ENCODE peak calls at places on chromosomes 2 and 18, in seven cellular contexts. One of them, this sample, is unnamed.

GRCh38 chr2:162623888-162624287 is 214.7 kb downstream of the KCNH7 start:
- DNase-seq in vagina: no peak
- DNase-seq in Panc1: no peak
- DNase-seq in HCT116: no peak
- DNase-seq in spleen: no peak
- DNase-seq in sigmoid colon: no peak
- DNase-seq in endothelial cell of umbilical vein: no peak
- DNase-seq in this sample: no peak

GRCh38 chr2:6495466-6495865 is 370.2 kb downstream of the CMPK2 start:
- DNase-seq in HCT116: no peak
- DNase-seq in sigmoid colon: no peak
- DNase-seq in vagina: no peak
- DNase-seq in spleen: no peak
- DNase-seq in Panc1: no peak
- DNase-seq in endothelial cell of umbilical vein: no peak
- DNase-seq in this sample: no peak

GRCh38 chr2:48934807-48935206 is 179.3 kb upstream of the LHCGR start:
- DNase-seq in HCT116: no peak
- DNase-seq in spleen: no peak
- DNase-seq in endothelial cell of umbilical vein: no peak
- DNase-seq in Panc1: no peak
- DNase-seq in vagina: no peak
- DNase-seq in sigmoid colon: no peak
- DNase-seq in this sample: no peak

GRCh38 chr18:56563568-56563967 is 74.8 kb downstream of the TXNL1 start:
- DNase-seq in sigmoid colon: no peak
- DNase-seq in endothelial cell of umbilical vein: no peak
- DNase-seq in spleen: no peak
- DNase-seq in HCT116: peak; percentile 10
- DNase-seq in Panc1: no peak
- DNase-seq in vagina: no peak
- DNase-seq in this sample: no peak

GRCh38 chr2:53347219-53347618 is 420.4 kb upstream of the CHAC2 start:
- DNase-seq in endothelial cell of umbilical vein: no peak
- DNase-seq in HCT116: no peak
- DNase-seq in vagina: no peak
- DNase-seq in Panc1: no peak
- DNase-seq in sigmoid colon: no peak
- DNase-seq in spleen: no peak
- DNase-seq in this sample: no peak

GRCh38 chr2:222842517-222843174 is 18.2 kb upstream of the ACSL3 start:
- DNase-seq in sigmoid colon: no peak
- DNase-seq in vagina: no peak
- DNase-seq in endothelial cell of umbilical vein: peak; percentile 84
- DNase-seq in Panc1: no peak
- DNase-seq in HCT116: no peak
- DNase-seq in spleen: no peak
- DNase-seq in this sample: no peak

GRCh38 chr2:191230174-191230573 is 15.0 kb upstream of the MYO1B start:
- DNase-seq in Panc1: no peak
- DNase-seq in HCT116: no peak
- DNase-seq in endothelial cell of umbilical vein: no peak
- DNase-seq in spleen: no peak
- DNase-seq in vagina: no peak
- DNase-seq in sigmoid colon: no peak
- DNase-seq in this sample: no peak

GRCh38 chr2:228369400-228370031 is 188.0 kb upstream of the SPHKAP start:
- DNase-seq in endothelial cell of umbilical vein: no peak
- DNase-seq in HCT116: no peak
- DNase-seq in vagina: no peak
- DNase-seq in spleen: no peak
- DNase-seq in sigmoid colon: no peak
- DNase-seq in Panc1: no peak
- DNase-seq in this sample: no peak

GRCh38 chr18:55779461-55779710 is 191.4 kb upstream of the TCF4 start:
- DNase-seq in spleen: peak; percentile 72
- DNase-seq in Panc1: no peak
- DNase-seq in sigmoid colon: no peak
- DNase-seq in vagina: no peak
- DNase-seq in HCT116: no peak
- DNase-seq in endothelial cell of umbilical vein: no peak
- DNase-seq in this sample: no peak

GRCh38 chr2:95294579-95295250 is 2.4 kb upstream of the KCNIP3 start:
- DNase-seq in vagina: no peak
- DNase-seq in HCT116: no peak
- DNase-seq in spleen: no peak
- DNase-seq in endothelial cell of umbilical vein: no peak
- DNase-seq in sigmoid colon: no peak
- DNase-seq in Panc1: no peak
- DNase-seq in this sample: no peak

GRCh38 chr2:232249096-232249495 is 129.5 kb upstream of the ALPP start:
- DNase-seq in vagina: peak; percentile 69
- DNase-seq in endothelial cell of umbilical vein: no peak
- DNase-seq in Panc1: no peak
- DNase-seq in spleen: no peak
- DNase-seq in HCT116: no peak
- DNase-seq in sigmoid colon: no peak
- DNase-seq in this sample: no peak

GRCh38 chr18:24685232-24685959 is 225.0 kb downstream of the HRH4 start:
- DNase-seq in sigmoid colon: no peak
- DNase-seq in Panc1: no peak
- DNase-seq in spleen: no peak
- DNase-seq in HCT116: no peak
- DNase-seq in endothelial cell of umbilical vein: no peak
- DNase-seq in vagina: no peak
- DNase-seq in this sample: no peak

GRCh38 chr18:5729983-5730699 is 165.2 kb downstream of the TMEM200C start:
- DNase-seq in spleen: no peak
- DNase-seq in sigmoid colon: peak; percentile 84
- DNase-seq in HCT116: no peak
- DNase-seq in vagina: no peak
- DNase-seq in endothelial cell of umbilical vein: no peak
- DNase-seq in Panc1: no peak
- DNase-seq in this sample: peak; percentile 14

GRCh38 chr2:105929506-105929905 is 184.8 kb downstream of the NCK2 start:
- DNase-seq in spleen: no peak
- DNase-seq in HCT116: no peak
- DNase-seq in vagina: no peak
- DNase-seq in Panc1: no peak
- DNase-seq in endothelial cell of umbilical vein: peak; percentile 75
- DNase-seq in sigmoid colon: no peak
- DNase-seq in this sample: peak; percentile 21

GRCh38 chr2:207670887-207671286 is 40.6 kb upstream of the CCNYL1 start:
- DNase-seq in Panc1: no peak
- DNase-seq in HCT116: no peak
- DNase-seq in endothelial cell of umbilical vein: no peak
- DNase-seq in vagina: no peak
- DNase-seq in spleen: no peak
- DNase-seq in sigmoid colon: no peak
- DNase-seq in this sample: no peak

GRCh38 chr18:58148954-58149471 is 105.0 kb downstream of the NEDD4L start:
- DNase-seq in vagina: no peak
- DNase-seq in sigmoid colon: no peak
- DNase-seq in spleen: no peak
- DNase-seq in HCT116: no peak
- DNase-seq in endothelial cell of umbilical vein: no peak
- DNase-seq in Panc1: no peak
- DNase-seq in this sample: peak; percentile 32

GRCh38 chr2:1701556-1702185 is 42.6 kb downstream of the PXDN start:
- DNase-seq in sigmoid colon: peak; percentile 60
- DNase-seq in endothelial cell of umbilical vein: no peak
- DNase-seq in Panc1: no peak
- DNase-seq in HCT116: peak; percentile 3
- DNase-seq in spleen: no peak
- DNase-seq in vagina: no peak
- DNase-seq in this sample: no peak

GRCh38 chr2:150142561-150142960 is 344.9 kb downstream of the RND3 start:
- DNase-seq in Panc1: no peak
- DNase-seq in spleen: no peak
- DNase-seq in sigmoid colon: no peak
- DNase-seq in vagina: no peak
- DNase-seq in endothelial cell of umbilical vein: peak; percentile 83
- DNase-seq in HCT116: no peak
- DNase-seq in this sample: no peak

GRCh38 chr18:9550413-9550812 is 63.9 kb downstream of the PPP4R1 start:
- DNase-seq in spleen: no peak
- DNase-seq in endothelial cell of umbilical vein: no peak
- DNase-seq in HCT116: no peak
- DNase-seq in sigmoid colon: no peak
- DNase-seq in vagina: no peak
- DNase-seq in Panc1: no peak
- DNase-seq in this sample: no peak

GRCh38 chr18:9549405-9549804 is 65.0 kb downstream of the PPP4R1 start:
- DNase-seq in endothelial cell of umbilical vein: no peak
- DNase-seq in vagina: no peak
- DNase-seq in Panc1: no peak
- DNase-seq in HCT116: no peak
- DNase-seq in spleen: no peak
- DNase-seq in sigmoid colon: no peak
- DNase-seq in this sample: no peak

GRCh38 chr18:9557250-9557943 is 57.0 kb downstream of the PPP4R1 start:
- DNase-seq in HCT116: no peak
- DNase-seq in spleen: no peak
- DNase-seq in Panc1: no peak
- DNase-seq in sigmoid colon: no peak
- DNase-seq in endothelial cell of umbilical vein: no peak
- DNase-seq in vagina: no peak
- DNase-seq in this sample: no peak

GRCh38 chr18:9552189-9552588 is 62.2 kb downstream of the PPP4R1 start:
- DNase-seq in sigmoid colon: no peak
- DNase-seq in Panc1: no peak
- DNase-seq in HCT116: no peak
- DNase-seq in endothelial cell of umbilical vein: no peak
- DNase-seq in vagina: no peak
- DNase-seq in spleen: no peak
- DNase-seq in this sample: no peak

GRCh38 chr18:9552616-9553015 is 61.7 kb downstream of the PPP4R1 start:
- DNase-seq in sigmoid colon: no peak
- DNase-seq in vagina: no peak
- DNase-seq in endothelial cell of umbilical vein: no peak
- DNase-seq in spleen: no peak
- DNase-seq in HCT116: no peak
- DNase-seq in Panc1: no peak
- DNase-seq in this sample: no peak
- H3K36me3 ChIP-seq in sigmoid colon: peaks cover 96% of the 10 kb centered on the region
- H3K36me3 ChIP-seq in vagina: peaks cover 90% of the 10 kb centered on the region
- H3K36me3 ChIP-seq in endothelial cell of umbilical vein: peaks cover 40% of the 10 kb centered on the region
- H3K36me3 ChIP-seq in spleen: peaks cover 95% of the 10 kb centered on the region
- H3K36me3 ChIP-seq in HCT116: peaks cover 53% of the 10 kb centered on the region
- H3K36me3 ChIP-seq in Panc1: peaks cover 27% of the 10 kb centered on the region
- H3K36me3 ChIP-seq in this sample: no peaks in the 10 kb centered on the region

DNA sequence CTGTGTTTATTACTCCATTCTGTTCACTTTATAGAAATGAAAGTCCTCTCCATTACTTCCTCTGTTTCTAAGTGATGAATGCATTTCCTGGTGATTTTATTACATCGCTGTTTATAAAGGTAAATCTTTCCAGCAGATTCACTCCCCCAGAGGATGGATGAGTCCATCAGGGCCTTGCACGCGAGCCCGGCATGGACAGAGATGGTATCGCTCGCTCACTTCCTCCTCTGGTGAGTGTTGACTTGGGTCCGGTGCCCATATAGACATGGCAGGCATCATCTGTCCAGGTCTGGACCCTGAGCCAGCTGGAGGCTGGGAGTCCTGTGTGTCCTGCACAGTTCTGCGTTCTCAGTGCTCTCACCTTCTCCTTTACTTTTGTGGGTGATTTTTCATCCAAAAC is 733.6 kb upstream of the SALL3 start:
- DNase-seq in sigmoid colon: no peak
- DNase-seq in vagina: no peak
- DNase-seq in HCT116: no peak
- DNase-seq in Panc1: no peak
- DNase-seq in endothelial cell of umbilical vein: no peak
- DNase-seq in spleen: no peak
- DNase-seq in this sample: no peak
- TF ChIP-seq POLR2AphosphoS5 in sigmoid colon: no peak
- TF ChIP-seq POLR2AphosphoS5 in vagina: no peak
- TF ChIP-seq POLR2AphosphoS5 in HCT116: no peak
- TF ChIP-seq POLR2AphosphoS5 in Panc1: no peak
- TF ChIP-seq POLR2AphosphoS5 in endothelial cell of umbilical vein: no peak
- TF ChIP-seq POLR2AphosphoS5 in spleen: no peak
- TF ChIP-seq POLR2AphosphoS5 in this sample: no peak

DNA sequence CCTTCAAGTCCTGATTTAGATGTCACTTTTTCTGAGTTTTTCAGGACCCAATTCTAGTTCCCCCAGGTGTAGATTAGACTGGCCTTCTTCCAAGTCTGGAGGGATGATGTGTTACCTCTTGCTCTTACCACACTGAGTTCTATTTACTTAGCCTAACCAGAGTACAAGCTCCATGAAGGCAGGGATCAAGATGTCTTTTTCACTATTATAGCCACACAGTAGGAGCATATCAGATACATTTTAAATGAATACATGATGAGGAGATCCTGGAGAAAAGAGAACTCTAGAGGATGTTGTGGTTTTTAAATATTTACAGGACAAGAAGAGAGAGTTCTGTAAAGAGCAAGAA is 30.3 kb downstream of the TMEM87B start:
- DNase-seq in endothelial cell of umbilical vein: no peak
- DNase-seq in Panc1: no peak
- DNase-seq in HCT116: no peak
- DNase-seq in spleen: no peak
- DNase-seq in sigmoid colon: no peak
- DNase-seq in vagina: no peak
- DNase-seq in this sample: no peak
- H3K36me3 ChIP-seq in endothelial cell of umbilical vein: peaks cover 47% of the 10 kb centered on the region
- H3K36me3 ChIP-seq in Panc1: peaks cover 6% of the 10 kb centered on the region
- H3K36me3 ChIP-seq in HCT116: peaks cover 14% of the 10 kb centered on the region
- H3K36me3 ChIP-seq in spleen: peaks cover 74% of the 10 kb centered on the region
- H3K36me3 ChIP-seq in sigmoid colon: peaks cover 80% of the 10 kb centered on the region
- H3K36me3 ChIP-seq in vagina: peaks cover 68% of the 10 kb centered on the region
- H3K36me3 ChIP-seq in this sample: peaks cover 68% of the 10 kb centered on the region

GRCh38 chr18:63551769-63552168 is 9.6 kb downstream of the SERPINB12 start:
- DNase-seq in vagina: no peak
- DNase-seq in sigmoid colon: no peak
- DNase-seq in Panc1: no peak
- DNase-seq in HCT116: no peak
- DNase-seq in spleen: no peak
- DNase-seq in endothelial cell of umbilical vein: no peak
- DNase-seq in this sample: no peak

GRCh38 chr18:63550068-63550467 is 7.9 kb downstream of the SERPINB12 start:
- DNase-seq in vagina: no peak
- DNase-seq in spleen: no peak
- DNase-seq in HCT116: no peak
- DNase-seq in endothelial cell of umbilical vein: no peak
- DNase-seq in sigmoid colon: no peak
- DNase-seq in Panc1: no peak
- DNase-seq in this sample: no peak

GRCh38 chr18:63552581-63552980 is 10.4 kb downstream of the SERPINB12 start:
- DNase-seq in sigmoid colon: no peak
- DNase-seq in HCT116: no peak
- DNase-seq in spleen: no peak
- DNase-seq in vagina: no peak
- DNase-seq in endothelial cell of umbilical vein: no peak
- DNase-seq in Panc1: no peak
- DNase-seq in this sample: no peak

DNA sequence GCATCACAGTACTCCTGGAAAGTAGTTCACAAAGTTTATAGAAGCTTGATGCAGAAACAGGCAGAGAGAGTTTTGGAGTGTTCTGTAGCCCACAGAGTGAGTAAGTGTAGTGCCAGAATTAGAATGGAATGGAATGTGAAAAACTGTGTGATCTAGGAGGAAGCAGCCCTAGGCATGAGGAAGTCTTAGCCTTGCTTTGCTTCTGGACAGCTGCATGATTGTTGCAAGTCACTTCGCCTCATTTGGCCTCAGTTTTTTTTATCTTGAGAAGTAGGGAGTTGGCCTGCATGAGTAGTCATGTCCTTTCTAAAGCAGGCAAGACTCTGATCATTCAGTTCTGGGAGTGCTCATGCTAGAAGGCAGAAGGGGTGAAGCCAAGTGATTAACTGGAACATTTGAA is 10.9 kb downstream of the SERPINB12 start:
- DNase-seq in HCT116: peak; percentile 15
- DNase-seq in spleen: no peak
- DNase-seq in Panc1: no peak
- DNase-seq in sigmoid colon: no peak
- DNase-seq in vagina: no peak
- DNase-seq in endothelial cell of umbilical vein: no peak
- DNase-seq in this sample: no peak
- TF ChIP-seq POLR2AphosphoS5 in HCT116: no peak
- TF ChIP-seq POLR2AphosphoS5 in spleen: no peak
- TF ChIP-seq POLR2AphosphoS5 in Panc1: no peak
- TF ChIP-seq POLR2AphosphoS5 in sigmoid colon: no peak
- TF ChIP-seq POLR2AphosphoS5 in vagina: no peak
- TF ChIP-seq POLR2AphosphoS5 in endothelial cell of umbilical vein: no peak
- TF ChIP-seq POLR2AphosphoS5 in this sample: peak; percentile 40